ENCODE peak calls at places on chromosomes 11 and 22, in four cellular contexts. V is activated B cell treated with CpG ODN at 0.5 μM for 24 hours; Q is mucosa of gallbladder; L is stimulated activated CD8-positive, alpha-beta memory T cell treated with anti-CD3 and anti-CD28 coated beads, Interleukin-12 subunit alpha, Interleukin-12 subunit beta, amount 100 ng/mL, for 4 hours. B is an unnamed sample.

GRCh38 chr22:19932367-19933206 is 9.0 kb upstream of the COMT start:
- DNase-seq in V (no peak), Q (no peak), L (no peak), B (no peak)

GRCh38 chr11:102428696-102429095 is 23.9 kb downstream of the TMEM123 start:
- DNase-seq in V (no peak), Q (no peak), L (no peak), B (no peak)

GRCh38 chr22:39214383-39215069 is 30.3 kb downstream of the PDGFB start:
- DNase-seq in V (no peak), Q (no peak), L (no peak), B (no peak)

GRCh38 chr11:15671216-15671615 is 556.5 kb downstream of the INSC start:
- DNase-seq in V (no peak), Q (peak; percentile 2), L (no peak), B (no peak)

GRCh38 chr11:96125400-96125799 is 201.5 kb upstream of the MTMR2 start:
- DNase-seq in V (no peak), Q (no peak), L (no peak), B (no peak)

GRCh38 chr11:10568486-10568941 is at the start of gene LYVE1:
- DNase-seq in V (no peak), Q (peak; percentile 14), L (no peak), B (peak; percentile 19)

GRCh38 chr11:121452609-121453150 is at the start of gene SORL1-AS1:
- DNase-seq in V (no peak), Q (no peak), L (peak; percentile 42), B (peak; percentile 19)

GRCh38 chr22:26891431-26891830 is 234.0 kb downstream of the MIAT start:
- DNase-seq in V (no peak), Q (no peak), L (no peak), B (no peak)

GRCh38 chr11:128208329-128209220 is 378.8 kb downstream of the ETS1 start:
- DNase-seq in V (no peak), Q (no peak), L (no peak), B (no peak)

GRCh38 chr11:103648054-103648453 is 388.4 kb upstream of the DDI1 start:
- DNase-seq in V (no peak), Q (no peak), L (no peak), B (no peak)

GRCh38 chr22:41226728-41227655 is 13.7 kb downstream of the CHADL start:
- DNase-seq in V (no peak), Q (no peak), L (no peak), B (no peak)

GRCh38 chr11:18332302-18332701 is 9.9 kb downstream of the GTF2H1 start:
- DNase-seq in V (no peak), Q (no peak), L (no peak), B (no peak)

GRCh38 chr11:36577859-36578258 is 10.1 kb downstream of the RAG1 start:
- DNase-seq in V (no peak), Q (no peak), L (no peak), B (no peak)

GRCh38 chr22:36439481-36440271 is 41.8 kb downstream of the TXN2 start:
- DNase-seq in V (no peak), Q (peak; percentile 50), L (no peak), B (no peak)

GRCh38 chr11:64355078-64355940 is 3.7 kb upstream of the RPS6KA4 start:
- DNase-seq in V (peak; percentile 58), Q (peak; percentile 72), L (no peak), B (peak; percentile 92)

GRCh38 chr11:135027461-135027860 is 615.4 kb upstream of the B3GAT1 start:
- DNase-seq in V (no peak), Q (peak; percentile 62), L (no peak), B (peak; percentile 40)

GRCh38 chr22:36772451-36772850 is 3.5 kb downstream of the IFT27 start:
- DNase-seq in V (no peak), Q (no peak), L (no peak), B (no peak)

GRCh38 chr11:126034880-126035279 is 27.8 kb downstream of the CDON start:
- DNase-seq in V (no peak), Q (no peak), L (no peak), B (no peak)

GRCh38 chr11:30789270-30789669 is 203.1 kb upstream of the MPPED2 start:
- DNase-seq in V (no peak), Q (no peak), L (no peak), B (no peak)

GRCh38 chr22:22666307-22667091 is 22.1 kb downstream of the GGTLC2 start:
- DNase-seq in V (peak; percentile 30), Q (peak; percentile 44), L (no peak), B (peak; percentile 57)

GRCh38 chr11:36339899-36340298 is 43.8 kb downstream of the PRR5L start:
- DNase-seq in V (no peak), Q (no peak), L (no peak), B (no peak)

GRCh38 chr11:67270256-67271211 is 4.3 kb downstream of the GRK2 start:
- DNase-seq in V (peak; percentile 17), Q (no peak), L (no peak), B (peak; percentile 50)

GRCh38 chr11:85647604-85648299 is at the start of gene TMEM126A:
- DNase-seq in V (peak; percentile 77), Q (peak; percentile 89), L (peak; percentile 82), B (peak; percentile 93)

GRCh38 chr22:25403752-25404471 is 160.6 kb upstream of the GRK3 start:
- DNase-seq in V (no peak), Q (no peak), L (no peak), B (no peak)

GRCh38 chr11:67398661-67399563 is 2.7 kb downstream of the PPP1CA start:
- DNase-seq in V (no peak), Q (no peak), L (no peak), B (no peak)

GRCh38 chr11:110087820-110088534 is 5.2 kb upstream of the ZC3H12C start:
- DNase-seq in V (no peak), Q (no peak), L (no peak), B (no peak)

GRCh38 chr11:79201637-79202347 is 239.0 kb downstream of the TENM4 start:
- DNase-seq in V (no peak), Q (no peak), L (no peak), B (no peak)

GRCh38 chr11:27084407-27084985 is 43.9 kb downstream of the BBOX1 start:
- DNase-seq in V (no peak), Q (no peak), L (no peak), B (no peak)

GRCh38 chr22:48581821-48582469 is 1245.7 kb downstream of the BRD1 start:
- DNase-seq in V (no peak), Q (no peak), L (no peak), B (no peak)